ENCODE peak calls at places on chromosomes 1 and 21, in four cellular contexts. Q is lower leg skin, N is EH, G is right cardiac atrium. Y is an unnamed sample.

GRCh38 chr1:61797045-61797755 is 54.9 kb downstream of the PATJ start:
- DNase-seq in N (peak), Q (no peak), G (no peak), Y (no peak)

GRCh38 chr21:45140346-45140940 is 66.1 kb downstream of the ADARB1 start:
- DNase-seq in N (peak), G (peak), Q (no peak), Y (peak)

GRCh38 chr21:26388731-26389231 is 184.3 kb downstream of the CYYR1 start:
- DNase-seq in Q (no peak), G (no peak), N (peak), Y (no peak)

GRCh38 chr1:59686170-59686569 is 128.6 kb upstream of the HOOK1 start:
- DNase-seq in G (no peak), N (no peak), Q (no peak), Y (no peak)

GRCh38 chr1:161258439-161259386 is at the start of gene PCP4L1:
- DNase-seq in N (peak), G (peak), Q (peak), Y (peak)

GRCh38 chr1:152533327-152533938 is 19.2 kb downstream of the CRCT1 start:
- DNase-seq in G (no peak), Q (no peak), N (peak), Y (peak)

GRCh38 chr1:17725084-17725718 is 29.9 kb upstream of the ACTL8 start:
- DNase-seq in G (no peak), Q (no peak), N (no peak), Y (no peak)

GRCh38 chr1:238752332-238752731 is 634.0 kb upstream of the CHRM3 start:
- DNase-seq in Q (no peak), G (no peak), N (peak), Y (no peak)

GRCh38 chr1:228825840-228826484 is 90.7 kb downstream of the RHOU start:
- DNase-seq in N (no peak), Q (peak), G (no peak), Y (no peak)

GRCh38 chr1:91092503-91092902 is 70.7 kb upstream of the ZNF644 start:
- DNase-seq in G (no peak), N (no peak), Q (no peak), Y (no peak)

GRCh38 chr1:68442822-68443556 is 6.8 kb downstream of the RPE65 start:
- DNase-seq in Q (no peak), G (no peak), N (peak), Y (peak)

GRCh38 chr1:67460648-67461500 is 30.7 kb upstream of the SERBP1 start:
- DNase-seq in G (peak), N (peak), Q (no peak), Y (no peak)

GRCh38 chr1:196393742-196394141 is 214.5 kb downstream of the KCNT2 start:
- DNase-seq in N (peak), Q (peak), G (peak), Y (no peak)

GRCh38 chr1:22794691-22795090 is 84.1 kb downstream of the EPHB2 start:
- DNase-seq in G (peak), Q (no peak), N (no peak), Y (peak)

GRCh38 chr1:157682710-157683437 is 17.7 kb downstream of the FCRL3 start:
- DNase-seq in G (no peak), Q (no peak), N (no peak), Y (no peak)

GRCh38 chr1:192524223-192524622 is 51.4 kb upstream of the RGS1 start:
- DNase-seq in G (no peak), N (peak), Q (no peak), Y (no peak)

GRCh38 chr1:38353956-38354355 is 307.4 kb upstream of the POU3F1 start:
- DNase-seq in G (no peak), N (no peak), Q (no peak), Y (no peak)

Y was measured in small intestine.